ENCODE peak calls at places on chromosomes 4 and X, in five cellular contexts. One of them, this sample, is unnamed.

GRCh38 chr4:37066149-37066548 is 178.4 kb upstream of the NWD2 start:
- DNase-seq in bronchial epithelial cell: peak
- DNase-seq in transverse colon: no peak
- DNase-seq in osteocyte: no peak
- DNase-seq in CD4-positive, alpha-beta T cell: no peak
- DNase-seq in this sample: no peak

GRCh38 chr4:129353490-129353889 is 257.5 kb downstream of the C4orf33 start:
- DNase-seq in CD4-positive, alpha-beta T cell: no peak
- DNase-seq in transverse colon: no peak
- DNase-seq in osteocyte: no peak
- DNase-seq in bronchial epithelial cell: no peak
- DNase-seq in this sample: no peak

GRCh38 chr4:138671106-138671505 is 344.5 kb upstream of the NOCT start:
- DNase-seq in CD4-positive, alpha-beta T cell: no peak
- DNase-seq in osteocyte: no peak
- DNase-seq in bronchial epithelial cell: no peak
- DNase-seq in transverse colon: no peak
- DNase-seq in this sample: no peak

GRCh38 chr4:153661215-153661822 is 22.8 kb upstream of the TLR2 start:
- DNase-seq in CD4-positive, alpha-beta T cell: no peak
- DNase-seq in bronchial epithelial cell: peak
- DNase-seq in transverse colon: no peak
- DNase-seq in osteocyte: no peak
- DNase-seq in this sample: no peak

GRCh38 chr4:17347445-17347844 is 164.4 kb downstream of the QDPR start:
- DNase-seq in CD4-positive, alpha-beta T cell: no peak
- DNase-seq in osteocyte: no peak
- DNase-seq in transverse colon: no peak
- DNase-seq in bronchial epithelial cell: no peak
- DNase-seq in this sample: no peak

GRCh38 chr4:104971458-104971857 is 175.2 kb upstream of the TET2 start:
- DNase-seq in bronchial epithelial cell: peak
- DNase-seq in CD4-positive, alpha-beta T cell: no peak
- DNase-seq in osteocyte: no peak
- DNase-seq in transverse colon: no peak
- DNase-seq in this sample: no peak

GRCh38 chrX:154317391-154318000 is 21.9 kb downstream of the TKTL1 start:
- DNase-seq in CD4-positive, alpha-beta T cell: peak
- DNase-seq in osteocyte: no peak
- DNase-seq in bronchial epithelial cell: peak
- DNase-seq in transverse colon: no peak
- DNase-seq in this sample: no peak

GRCh38 chr4:69576251-69576877 is 63.1 kb downstream of the UGT2A2 start:
- DNase-seq in transverse colon: no peak
- DNase-seq in bronchial epithelial cell: no peak
- DNase-seq in osteocyte: no peak
- DNase-seq in CD4-positive, alpha-beta T cell: no peak
- DNase-seq in this sample: no peak

GRCh38 chrX:109299091-109299490 is 182.8 kb downstream of the GUCY2F start:
- DNase-seq in bronchial epithelial cell: no peak
- DNase-seq in transverse colon: no peak
- DNase-seq in osteocyte: no peak
- DNase-seq in CD4-positive, alpha-beta T cell: no peak
- DNase-seq in this sample: no peak

GRCh38 chr4:168677879-168678278 is 181.0 kb downstream of the PALLD start:
- DNase-seq in CD4-positive, alpha-beta T cell: no peak
- DNase-seq in bronchial epithelial cell: no peak
- DNase-seq in transverse colon: no peak
- DNase-seq in osteocyte: no peak
- DNase-seq in this sample: no peak

GRCh38 chr4:40132816-40133215 is 64.0 kb upstream of the RHOH start:
- DNase-seq in bronchial epithelial cell: no peak
- DNase-seq in osteocyte: no peak
- DNase-seq in CD4-positive, alpha-beta T cell: no peak
- DNase-seq in transverse colon: no peak
- DNase-seq in this sample: no peak

GRCh38 chr4:21790437-21791029 is 158.0 kb downstream of the KCNIP4 start:
- DNase-seq in transverse colon: no peak
- DNase-seq in CD4-positive, alpha-beta T cell: no peak
- DNase-seq in bronchial epithelial cell: peak
- DNase-seq in osteocyte: no peak
- DNase-seq in this sample: no peak

GRCh38 chr4:129545599-129546278 is 449.8 kb downstream of the C4orf33 start:
- DNase-seq in bronchial epithelial cell: peak
- DNase-seq in transverse colon: peak
- DNase-seq in osteocyte: no peak
- DNase-seq in CD4-positive, alpha-beta T cell: no peak
- DNase-seq in this sample: no peak

GRCh38 chrX:45851434-45851991 is 650.8 kb upstream of the DIPK2B start:
- DNase-seq in osteocyte: no peak
- DNase-seq in transverse colon: peak
- DNase-seq in CD4-positive, alpha-beta T cell: peak
- DNase-seq in bronchial epithelial cell: peak
- DNase-seq in this sample: peak

GRCh38 chr4:153497988-153498967 is 32.1 kb downstream of the TMEM131L start:
- DNase-seq in bronchial epithelial cell: no peak
- DNase-seq in osteocyte: no peak
- DNase-seq in CD4-positive, alpha-beta T cell: no peak
- DNase-seq in transverse colon: no peak
- DNase-seq in this sample: no peak

GRCh38 chr4:11424000-11424399 is 4.7 kb downstream of the HS3ST1 start:
- DNase-seq in osteocyte: no peak
- DNase-seq in transverse colon: no peak
- DNase-seq in bronchial epithelial cell: peak
- DNase-seq in CD4-positive, alpha-beta T cell: no peak
- DNase-seq in this sample: no peak

GRCh38 chr4:54513231-54513630 is 144.5 kb upstream of the KIT start:
- DNase-seq in bronchial epithelial cell: peak
- DNase-seq in osteocyte: no peak
- DNase-seq in CD4-positive, alpha-beta T cell: no peak
- DNase-seq in transverse colon: no peak
- DNase-seq in this sample: no peak

GRCh38 chrX:71251456-71251973 is 2.4 kb downstream of the ZMYM3 start:
- DNase-seq in bronchial epithelial cell: no peak
- DNase-seq in CD4-positive, alpha-beta T cell: no peak
- DNase-seq in transverse colon: peak
- DNase-seq in osteocyte: no peak
- DNase-seq in this sample: no peak

GRCh38 chrX:77639820-77640219 is 146.2 kb downstream of the ATRX start:
- DNase-seq in CD4-positive, alpha-beta T cell: no peak
- DNase-seq in transverse colon: no peak
- DNase-seq in osteocyte: no peak
- DNase-seq in bronchial epithelial cell: no peak
- DNase-seq in this sample: no peak

GRCh38 chr4:77127837-77128621 is 29.0 kb upstream of the CCNG2 start:
- DNase-seq in bronchial epithelial cell: no peak
- DNase-seq in CD4-positive, alpha-beta T cell: no peak
- DNase-seq in transverse colon: no peak
- DNase-seq in osteocyte: no peak
- DNase-seq in this sample: no peak

GRCh38 chr4:38757945-38758344 is 24.8 kb downstream of the TLR10 start:
- DNase-seq in bronchial epithelial cell: peak
- DNase-seq in transverse colon: peak
- DNase-seq in osteocyte: no peak
- DNase-seq in CD4-positive, alpha-beta T cell: no peak
- DNase-seq in this sample: no peak

GRCh38 chr4:48360966-48361470 is 19.7 kb downstream of the SLAIN2 start:
- DNase-seq in CD4-positive, alpha-beta T cell: no peak
- DNase-seq in transverse colon: no peak
- DNase-seq in osteocyte: no peak
- DNase-seq in bronchial epithelial cell: no peak
- DNase-seq in this sample: no peak

GRCh38 chrX:46913710-46914109 is 1.5 kb downstream of the JADE3 start:
- DNase-seq in bronchial epithelial cell: peak
- DNase-seq in osteocyte: no peak
- DNase-seq in transverse colon: peak
- DNase-seq in CD4-positive, alpha-beta T cell: no peak
- DNase-seq in this sample: no peak

GRCh38 chr4:3340038-3340702 is 47.3 kb downstream of the RGS12 start:
- DNase-seq in bronchial epithelial cell: no peak
- DNase-seq in CD4-positive, alpha-beta T cell: no peak
- DNase-seq in transverse colon: no peak
- DNase-seq in osteocyte: peak
- DNase-seq in this sample: no peak

GRCh38 chr4:183760326-183760725 is 101.2 kb downstream of the TRAPPC11 start:
- DNase-seq in CD4-positive, alpha-beta T cell: no peak
- DNase-seq in bronchial epithelial cell: no peak
- DNase-seq in osteocyte: no peak
- DNase-seq in transverse colon: peak
- DNase-seq in this sample: no peak

GRCh38 chr4:78174931-78175330 is 117.8 kb downstream of the FRAS1 start:
- DNase-seq in bronchial epithelial cell: no peak
- DNase-seq in osteocyte: no peak
- DNase-seq in CD4-positive, alpha-beta T cell: no peak
- DNase-seq in transverse colon: no peak
- DNase-seq in this sample: no peak

GRCh38 chrX:46251755-46252154 is 293.5 kb downstream of the ZNF674 start:
- DNase-seq in osteocyte: no peak
- DNase-seq in transverse colon: no peak
- DNase-seq in CD4-positive, alpha-beta T cell: no peak
- DNase-seq in bronchial epithelial cell: peak
- DNase-seq in this sample: no peak

GRCh38 chr4:119490335-119490734 is 138.3 kb downstream of the PDE5A start:
- DNase-seq in transverse colon: peak
- DNase-seq in CD4-positive, alpha-beta T cell: no peak
- DNase-seq in osteocyte: no peak
- DNase-seq in bronchial epithelial cell: peak
- DNase-seq in this sample: no peak
- TF ChIP-seq CTCF in transverse colon: peak
- TF ChIP-seq CTCF in CD4-positive, alpha-beta T cell: no peak
- TF ChIP-seq CTCF in osteocyte: peak
- TF ChIP-seq CTCF in bronchial epithelial cell: peak
- TF ChIP-seq CTCF in this sample: peak

GRCh38 chr4:9885958-9886357 is 104.5 kb downstream of the DRD5 start:
- DNase-seq in osteocyte: no peak
- DNase-seq in transverse colon: no peak
- DNase-seq in bronchial epithelial cell: no peak
- DNase-seq in CD4-positive, alpha-beta T cell: no peak
- DNase-seq in this sample: no peak
- TF ChIP-seq CTCF in osteocyte: no peak
- TF ChIP-seq CTCF in transverse colon: no peak
- TF ChIP-seq CTCF in bronchial epithelial cell: no peak
- TF ChIP-seq CTCF in CD4-positive, alpha-beta T cell: no peak
- TF ChIP-seq CTCF in this sample: no peak

GRCh38 chrX:95351089-95351488 is 1333.6 kb upstream of the DIAPH2 start:
- DNase-seq in bronchial epithelial cell: no peak
- DNase-seq in CD4-positive, alpha-beta T cell: no peak
- DNase-seq in transverse colon: no peak
- DNase-seq in osteocyte: no peak
- DNase-seq in this sample: no peak

DNA sequence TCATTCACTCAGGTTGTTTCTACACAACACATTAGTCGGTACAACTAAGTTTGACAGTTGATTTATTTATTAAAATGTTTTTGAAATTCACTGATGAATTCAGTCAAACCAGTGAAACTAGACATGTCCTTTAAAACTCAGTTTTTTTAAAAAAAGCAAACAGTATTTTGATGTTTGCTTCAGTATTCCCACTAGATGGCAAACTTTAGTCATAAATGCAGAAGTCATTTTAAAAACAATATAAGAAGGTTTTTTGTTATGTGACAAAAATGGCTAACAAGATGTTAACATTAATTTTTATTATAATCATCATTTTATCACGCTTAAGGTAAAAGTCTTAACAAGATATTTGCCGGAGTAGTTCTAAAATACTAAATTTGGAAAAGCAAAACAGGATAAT is 1337.8 kb upstream of the DIAPH2 start:
- DNase-seq in CD4-positive, alpha-beta T cell: no peak
- DNase-seq in osteocyte: no peak
- DNase-seq in bronchial epithelial cell: peak
- DNase-seq in transverse colon: no peak
- DNase-seq in this sample: no peak
- TF ChIP-seq CTCF in CD4-positive, alpha-beta T cell: no peak
- TF ChIP-seq CTCF in osteocyte: peak
- TF ChIP-seq CTCF in bronchial epithelial cell: no peak
- TF ChIP-seq CTCF in transverse colon: no peak
- TF ChIP-seq CTCF in this sample: peak

DNA sequence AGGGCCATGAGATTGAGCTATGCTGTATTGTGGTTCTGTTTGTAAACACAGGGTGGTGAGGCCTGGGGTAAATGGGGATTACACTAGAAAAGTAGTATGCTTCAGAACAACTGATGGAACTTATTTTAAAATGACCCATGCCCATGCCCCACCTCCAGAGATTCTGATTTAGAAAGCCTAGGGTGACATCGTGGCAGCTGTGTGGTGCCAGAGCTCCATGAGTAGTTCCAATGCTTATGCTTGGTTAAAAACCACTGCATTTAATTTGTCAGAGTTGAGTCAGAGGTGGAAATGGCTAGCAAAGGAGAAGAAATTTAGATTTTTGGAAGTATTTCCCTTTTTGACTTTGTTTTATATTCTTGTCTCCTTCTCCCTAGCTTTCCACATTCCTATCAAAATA is 63.4 kb upstream of the PDE5A start:
- DNase-seq in CD4-positive, alpha-beta T cell: no peak
- DNase-seq in transverse colon: no peak
- DNase-seq in osteocyte: no peak
- DNase-seq in bronchial epithelial cell: peak
- DNase-seq in this sample: no peak
- TF ChIP-seq CTCF in CD4-positive, alpha-beta T cell: no peak
- TF ChIP-seq CTCF in transverse colon: no peak
- TF ChIP-seq CTCF in osteocyte: peak
- TF ChIP-seq CTCF in bronchial epithelial cell: no peak
- TF ChIP-seq CTCF in this sample: no peak

DNA sequence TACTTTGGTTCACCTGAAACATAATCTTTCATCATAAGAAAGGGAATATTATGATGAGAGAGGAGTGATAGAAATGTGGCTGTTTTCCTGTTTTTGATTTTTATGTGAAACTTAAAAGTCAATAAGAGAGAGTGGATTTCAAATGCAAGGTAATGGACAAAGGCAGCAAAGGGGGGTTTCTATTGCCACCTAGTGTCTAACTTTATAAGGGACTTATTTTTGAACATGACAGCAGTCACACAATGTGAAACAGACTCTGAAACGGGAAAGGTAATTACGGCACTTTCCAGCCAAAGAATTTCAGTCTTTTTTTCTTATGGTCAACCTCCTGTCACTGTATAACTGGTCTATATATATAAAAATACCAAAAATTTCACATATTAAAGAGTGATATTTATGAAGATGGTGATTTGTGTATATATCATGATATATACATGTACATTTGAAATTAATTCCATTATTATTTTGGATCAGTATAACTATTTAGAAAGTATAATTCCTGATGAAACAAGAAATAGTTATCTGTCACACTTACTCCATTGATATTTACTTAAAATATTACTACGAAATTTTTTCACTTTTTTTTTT is 127.1 kb downstream of the FBXO8 start:
- DNase-seq in transverse colon: no peak
- DNase-seq in bronchial epithelial cell: peak
- DNase-seq in CD4-positive, alpha-beta T cell: no peak
- DNase-seq in osteocyte: no peak
- DNase-seq in this sample: no peak
- TF ChIP-seq CTCF in transverse colon: peak
- TF ChIP-seq CTCF in bronchial epithelial cell: peak
- TF ChIP-seq CTCF in CD4-positive, alpha-beta T cell: peak
- TF ChIP-seq CTCF in osteocyte: peak
- TF ChIP-seq CTCF in this sample: peak

This sample was measured in type B pancreatic cell.